ENCODE peak calls at places on chromosome 4, in four cellular contexts. R, K, I and Q are unnamed samples.

GRCh38 chr4:24794916-24795665 is at the start of gene SOD3:
- DNase-seq in R (no peak), K (no peak), I (no peak), Q (no peak)

GRCh38 chr4:137452799-137453198 is 79.5 kb downstream of the PCDH18 start:
- DNase-seq in R (no peak), K (no peak), I (no peak), Q (no peak)

GRCh38 chr4:38182334-38182998 is 222.3 kb downstream of the PTTG2 start:
- DNase-seq in R (no peak), K (no peak), I (no peak), Q (no peak)

GRCh38 chr4:83408958-83409357 is 46.7 kb downstream of the HELQ start:
- DNase-seq in R (no peak), K (no peak), I (no peak), Q (no peak)

GRCh38 chr4:25953740-25954139 is 39.7 kb downstream of the SMIM20 start:
- DNase-seq in R (no peak), K (no peak), I (no peak), Q (no peak)

GRCh38 chr4:168502886-168503285 is 6.0 kb downstream of the PALLD start:
- DNase-seq in R (no peak), K (no peak), I (no peak), Q (no peak)

GRCh38 chr4:69073375-69073774 is 22.9 kb upstream of the UGT2B7 start:
- DNase-seq in R (no peak), K (no peak), I (no peak), Q (no peak)

GRCh38 chr4:74874785-74875367 is 58.0 kb upstream of the PARM1 start:
- DNase-seq in R (no peak), K (no peak), I (peak; percentile 8), Q (peak; percentile 5)

GRCh38 chr4:61838072-61838471 is 637.9 kb downstream of the ADGRL3 start:
- DNase-seq in R (no peak), K (no peak), I (no peak), Q (no peak)

GRCh38 chr4:30754021-30754420 is 33.9 kb downstream of the PCDH7 start:
- DNase-seq in R (no peak), K (no peak), I (no peak), Q (no peak)

GRCh38 chr4:175330652-175331051 is 412.5 kb downstream of the ADAM29 start:
- DNase-seq in R (no peak), K (no peak), I (no peak), Q (no peak)

GRCh38 chr4:14856076-14856926 is 146.0 kb upstream of the CPEB2 start:
- DNase-seq in R (peak; percentile 61), K (no peak), I (no peak), Q (no peak)

GRCh38 chr4:158046345-158046744 is 126.5 kb downstream of the GASK1B start:
- DNase-seq in R (no peak), K (no peak), I (no peak), Q (no peak)

GRCh38 chr4:1501754-1502500 is 95.7 kb upstream of the NKX1-1 start:
- DNase-seq in R (no peak), K (no peak), I (no peak), Q (peak; percentile 11)

GRCh38 chr4:17557880-17558279 is 19.1 kb upstream of the LAP3 start:
- DNase-seq in R (no peak), K (no peak), I (no peak), Q (no peak)

GRCh38 chr4:128787509-128788311 is 21.8 kb upstream of the JADE1 start:
- DNase-seq in R (no peak), K (no peak), I (no peak), Q (no peak)

GRCh38 chr4:90616711-90617110 is 489.5 kb downstream of the CCSER1 start:
- DNase-seq in R (no peak), K (no peak), I (no peak), Q (no peak)

GRCh38 chr4:174406416-174406815 is 115.9 kb downstream of the HPGD start:
- DNase-seq in R (no peak), K (no peak), I (no peak), Q (no peak)